ENCODE peak calls at places on chromosomes 2 and 18, in eight cellular contexts. One of them, this sample, is unnamed.

GRCh38 chr2:2571301-2572198 is 240.5 kb upstream of the MYT1L start:
- DNase-seq in fibroblast of villous mesenchyme: no peak
- DNase-seq in coronary artery: peak; percentile 65
- DNase-seq in endodermal cell: peak; percentile 40
- DNase-seq in colonic mucosa: no peak
- DNase-seq in fibroblast of pulmonary artery: no peak
- DNase-seq in neural progenitor cell: peak; percentile 26
- DNase-seq in left ventricle myocardium inferior: no peak
- DNase-seq in this sample: no peak

GRCh38 chr18:64710105-64710861 is 561.4 kb upstream of the LINC00305 start:
- DNase-seq in fibroblast of villous mesenchyme: no peak
- DNase-seq in coronary artery: no peak
- DNase-seq in endodermal cell: no peak
- DNase-seq in colonic mucosa: no peak
- DNase-seq in fibroblast of pulmonary artery: no peak
- DNase-seq in neural progenitor cell: no peak
- DNase-seq in left ventricle myocardium inferior: no peak
- DNase-seq in this sample: no peak

GRCh38 chr2:7430869-7431641 is 513.8 kb downstream of the RNF144A start:
- DNase-seq in fibroblast of villous mesenchyme: no peak
- DNase-seq in coronary artery: no peak
- DNase-seq in endodermal cell: peak; percentile 88
- DNase-seq in colonic mucosa: no peak
- DNase-seq in fibroblast of pulmonary artery: no peak
- DNase-seq in neural progenitor cell: peak; percentile 64
- DNase-seq in left ventricle myocardium inferior: peak; percentile 61
- DNase-seq in this sample: no peak

GRCh38 chr2:11621465-11621864 is 48.5 kb downstream of the NTSR2 start:
- DNase-seq in fibroblast of villous mesenchyme: no peak
- DNase-seq in coronary artery: no peak
- DNase-seq in endodermal cell: no peak
- DNase-seq in colonic mucosa: no peak
- DNase-seq in fibroblast of pulmonary artery: no peak
- DNase-seq in neural progenitor cell: no peak
- DNase-seq in left ventricle myocardium inferior: no peak
- DNase-seq in this sample: no peak

GRCh38 chr2:52571380-52572347 is 1195.9 kb upstream of the CHAC2 start:
- DNase-seq in fibroblast of villous mesenchyme: no peak
- DNase-seq in coronary artery: no peak
- DNase-seq in endodermal cell: no peak
- DNase-seq in colonic mucosa: no peak
- DNase-seq in fibroblast of pulmonary artery: no peak
- DNase-seq in neural progenitor cell: no peak
- DNase-seq in left ventricle myocardium inferior: no peak
- DNase-seq in this sample: no peak

GRCh38 chr2:223692227-223692947 is 90.2 kb upstream of the SCG2 start:
- DNase-seq in fibroblast of villous mesenchyme: peak; percentile 67
- DNase-seq in coronary artery: no peak
- DNase-seq in endodermal cell: peak; percentile 83
- DNase-seq in colonic mucosa: no peak
- DNase-seq in fibroblast of pulmonary artery: peak; percentile 78
- DNase-seq in neural progenitor cell: peak; percentile 69
- DNase-seq in left ventricle myocardium inferior: no peak
- DNase-seq in this sample: peak; percentile 75

GRCh38 chr18:14999085-14999975 is 251.4 kb downstream of the ANKRD30B start:
- DNase-seq in fibroblast of villous mesenchyme: no peak
- DNase-seq in coronary artery: no peak
- DNase-seq in endodermal cell: no peak
- DNase-seq in colonic mucosa: no peak
- DNase-seq in fibroblast of pulmonary artery: no peak
- DNase-seq in neural progenitor cell: no peak
- DNase-seq in left ventricle myocardium inferior: no peak
- DNase-seq in this sample: no peak

GRCh38 chr2:238883315-238884004 is 35.6 kb downstream of the TWIST2 start:
- DNase-seq in fibroblast of villous mesenchyme: peak; percentile 93
- DNase-seq in coronary artery: no peak
- DNase-seq in endodermal cell: no peak
- DNase-seq in colonic mucosa: no peak
- DNase-seq in fibroblast of pulmonary artery: peak; percentile 14
- DNase-seq in neural progenitor cell: no peak
- DNase-seq in left ventricle myocardium inferior: no peak
- DNase-seq in this sample: no peak

GRCh38 chr18:57581301-57581934 is 5.1 kb downstream of the FECH start:
- DNase-seq in fibroblast of villous mesenchyme: no peak
- DNase-seq in coronary artery: no peak
- DNase-seq in endodermal cell: no peak
- DNase-seq in colonic mucosa: no peak
- DNase-seq in fibroblast of pulmonary artery: no peak
- DNase-seq in neural progenitor cell: no peak
- DNase-seq in left ventricle myocardium inferior: no peak
- DNase-seq in this sample: no peak

GRCh38 chr18:3452750-3453539 is 3.0 kb downstream of the TGIF1 start:
- DNase-seq in fibroblast of villous mesenchyme: peak; percentile 56
- DNase-seq in coronary artery: no peak
- DNase-seq in endodermal cell: no peak
- DNase-seq in colonic mucosa: peak; percentile 34
- DNase-seq in fibroblast of pulmonary artery: no peak
- DNase-seq in neural progenitor cell: peak; percentile 19
- DNase-seq in left ventricle myocardium inferior: no peak
- DNase-seq in this sample: peak; percentile 34

GRCh38 chr2:3324404-3325281 is 53.0 kb downstream of the EIPR1 start:
- DNase-seq in fibroblast of villous mesenchyme: no peak
- DNase-seq in coronary artery: no peak
- DNase-seq in endodermal cell: no peak
- DNase-seq in colonic mucosa: no peak
- DNase-seq in fibroblast of pulmonary artery: no peak
- DNase-seq in neural progenitor cell: no peak
- DNase-seq in left ventricle myocardium inferior: no peak
- DNase-seq in this sample: no peak

GRCh38 chr2:144099746-144100438 is 420.0 kb downstream of the ZEB2 start:
- DNase-seq in fibroblast of villous mesenchyme: peak; percentile 66
- DNase-seq in coronary artery: no peak
- DNase-seq in endodermal cell: no peak
- DNase-seq in colonic mucosa: no peak
- DNase-seq in fibroblast of pulmonary artery: peak; percentile 70
- DNase-seq in neural progenitor cell: no peak
- DNase-seq in left ventricle myocardium inferior: no peak
- DNase-seq in this sample: peak; percentile 44

GRCh38 chr2:195830968-195831810 is 174.2 kb downstream of the SLC39A10 start:
- DNase-seq in fibroblast of villous mesenchyme: peak; percentile 49
- DNase-seq in coronary artery: no peak
- DNase-seq in endodermal cell: no peak
- DNase-seq in colonic mucosa: no peak
- DNase-seq in fibroblast of pulmonary artery: no peak
- DNase-seq in neural progenitor cell: peak; percentile 14
- DNase-seq in left ventricle myocardium inferior: no peak
- DNase-seq in this sample: no peak

GRCh38 chr2:207226671-207227061 is 60.9 kb upstream of the KLF7 start:
- DNase-seq in fibroblast of villous mesenchyme: no peak
- DNase-seq in coronary artery: no peak
- DNase-seq in endodermal cell: no peak
- DNase-seq in colonic mucosa: no peak
- DNase-seq in fibroblast of pulmonary artery: no peak
- DNase-seq in neural progenitor cell: no peak
- DNase-seq in left ventricle myocardium inferior: no peak
- DNase-seq in this sample: no peak

DNA sequence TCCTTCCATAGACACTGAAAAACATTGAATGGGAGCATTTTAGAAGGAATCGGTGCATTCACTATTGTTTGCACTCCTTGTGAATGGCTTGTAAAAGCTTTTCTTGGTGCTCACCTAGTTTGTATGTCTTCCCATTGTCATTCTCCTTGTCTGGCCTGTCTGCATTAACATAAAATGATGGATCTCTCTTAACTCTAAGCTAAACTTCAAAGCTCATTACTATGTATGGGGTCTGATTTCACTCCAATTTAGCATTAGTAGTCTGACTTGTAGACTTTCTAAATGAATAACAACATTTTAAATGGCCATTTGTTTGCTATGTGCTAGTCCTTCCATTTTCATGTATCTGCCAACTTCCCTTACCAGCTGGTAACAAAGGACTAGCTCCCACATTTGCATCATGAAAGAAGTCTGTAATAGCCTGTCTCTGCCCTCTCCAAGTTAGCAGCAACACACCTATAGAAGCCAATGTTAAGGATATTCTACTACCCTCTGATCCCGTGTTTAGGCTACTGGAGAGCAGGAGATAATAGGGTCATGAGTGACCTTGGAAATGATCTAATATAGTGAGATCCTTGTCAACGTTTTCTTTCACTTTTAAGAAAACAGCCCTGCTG is 324.1 kb upstream of the RGPD4 start:
- DNase-seq in fibroblast of villous mesenchyme: no peak
- DNase-seq in coronary artery: no peak
- DNase-seq in endodermal cell: no peak
- DNase-seq in colonic mucosa: no peak
- DNase-seq in fibroblast of pulmonary artery: no peak
- DNase-seq in neural progenitor cell: no peak
- DNase-seq in left ventricle myocardium inferior: no peak
- DNase-seq in this sample: no peak
- H3K4me3 ChIP-seq in fibroblast of villous mesenchyme: no peak overlapping the region
- H3K4me3 ChIP-seq in coronary artery: no peak overlapping the region
- H3K4me3 ChIP-seq in endodermal cell: no peak overlapping the region
- H3K4me3 ChIP-seq in colonic mucosa: no peak overlapping the region
- H3K4me3 ChIP-seq in fibroblast of pulmonary artery: no peak overlapping the region
- H3K4me3 ChIP-seq in neural progenitor cell: no peak overlapping the region
- H3K4me3 ChIP-seq in left ventricle myocardium inferior: no peak overlapping the region
- H3K4me3 ChIP-seq in this sample: no peak overlapping the region

DNA sequence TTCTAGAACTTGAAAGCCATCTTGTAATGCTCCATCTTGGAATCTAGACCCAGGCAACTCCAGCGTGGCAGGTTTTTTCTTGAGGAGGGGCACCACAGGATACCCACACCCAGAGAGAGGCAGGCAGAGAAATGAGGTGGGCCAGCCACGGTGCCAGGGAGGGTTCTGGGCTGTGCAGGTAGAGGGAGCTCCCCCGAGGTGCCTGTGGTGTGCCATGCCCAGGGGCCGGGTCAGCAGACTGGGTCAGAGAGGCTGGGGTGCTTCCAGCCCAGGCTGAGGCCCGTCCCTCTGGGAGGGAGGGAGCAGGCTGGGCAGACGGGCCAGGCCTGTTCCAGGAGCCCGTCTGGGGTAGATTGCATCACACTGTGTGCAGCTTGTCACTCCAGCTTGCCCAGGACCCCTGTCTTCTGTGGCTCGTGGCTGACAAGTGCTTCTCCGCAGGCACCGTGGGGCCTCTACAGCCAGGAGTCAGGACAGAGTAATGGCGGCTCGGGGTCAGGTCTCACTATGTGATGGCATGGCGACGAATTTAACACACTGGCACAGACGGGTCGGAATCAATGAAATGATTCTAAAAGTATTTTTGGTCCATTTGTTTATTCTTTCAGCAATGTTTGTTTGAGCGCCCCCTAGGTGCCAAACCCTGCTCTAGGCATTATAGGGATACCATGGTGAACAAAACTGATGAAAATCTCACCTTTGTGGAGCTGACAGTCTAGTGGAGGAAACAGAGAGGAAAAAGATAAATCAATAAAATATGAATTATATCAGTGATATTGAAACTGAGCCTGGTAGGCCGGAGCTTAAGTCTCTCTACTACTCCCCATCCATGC is 144.0 kb downstream of the ACOXL start:
- DNase-seq in fibroblast of villous mesenchyme: no peak
- DNase-seq in coronary artery: no peak
- DNase-seq in endodermal cell: peak; percentile 78
- DNase-seq in colonic mucosa: no peak
- DNase-seq in fibroblast of pulmonary artery: no peak
- DNase-seq in neural progenitor cell: no peak
- DNase-seq in left ventricle myocardium inferior: no peak
- DNase-seq in this sample: no peak
- TF ChIP-seq CTCF in fibroblast of villous mesenchyme: no peak
- TF ChIP-seq CTCF in coronary artery: no peak
- TF ChIP-seq CTCF in endodermal cell: peak; percentile 78
- TF ChIP-seq CTCF in colonic mucosa: no peak
- TF ChIP-seq CTCF in fibroblast of pulmonary artery: no peak
- TF ChIP-seq CTCF in neural progenitor cell: peak; percentile 56
- TF ChIP-seq CTCF in left ventricle myocardium inferior: no peak
- TF ChIP-seq CTCF in this sample: no peak

GRCh38 chr2:69789129-69789528 is 40.3 kb upstream of the GMCL1 start:
- DNase-seq in fibroblast of villous mesenchyme: peak; percentile 84
- DNase-seq in coronary artery: peak; percentile 78
- DNase-seq in endodermal cell: peak; percentile 65
- DNase-seq in colonic mucosa: no peak
- DNase-seq in fibroblast of pulmonary artery: peak; percentile 83
- DNase-seq in neural progenitor cell: no peak
- DNase-seq in left ventricle myocardium inferior: no peak
- DNase-seq in this sample: peak; percentile 93
- H3K4me3 ChIP-seq in fibroblast of villous mesenchyme: no peak overlapping the region
- H3K4me3 ChIP-seq in coronary artery: no peak overlapping the region
- H3K4me3 ChIP-seq in endodermal cell: no peak overlapping the region
- H3K4me3 ChIP-seq in colonic mucosa: no peak overlapping the region
- H3K4me3 ChIP-seq in fibroblast of pulmonary artery: no peak overlapping the region
- H3K4me3 ChIP-seq in neural progenitor cell: no peak overlapping the region
- H3K4me3 ChIP-seq in left ventricle myocardium inferior: no peak overlapping the region
- H3K4me3 ChIP-seq in this sample: no peak overlapping the region

GRCh38 chr2:101870444-101870843 is 121.3 kb upstream of the IL1R2 start:
- DNase-seq in fibroblast of villous mesenchyme: no peak
- DNase-seq in coronary artery: no peak
- DNase-seq in endodermal cell: no peak
- DNase-seq in colonic mucosa: no peak
- DNase-seq in fibroblast of pulmonary artery: no peak
- DNase-seq in neural progenitor cell: no peak
- DNase-seq in left ventricle myocardium inferior: no peak
- DNase-seq in this sample: no peak

GRCh38 chr2:101871480-101871879 is 120.3 kb upstream of the IL1R2 start:
- DNase-seq in fibroblast of villous mesenchyme: no peak
- DNase-seq in coronary artery: no peak
- DNase-seq in endodermal cell: no peak
- DNase-seq in colonic mucosa: no peak
- DNase-seq in fibroblast of pulmonary artery: no peak
- DNase-seq in neural progenitor cell: no peak
- DNase-seq in left ventricle myocardium inferior: no peak
- DNase-seq in this sample: no peak

GRCh38 chr2:101872480-101872879 is 119.3 kb upstream of the IL1R2 start:
- DNase-seq in fibroblast of villous mesenchyme: no peak
- DNase-seq in coronary artery: no peak
- DNase-seq in endodermal cell: no peak
- DNase-seq in colonic mucosa: no peak
- DNase-seq in fibroblast of pulmonary artery: no peak
- DNase-seq in neural progenitor cell: no peak
- DNase-seq in left ventricle myocardium inferior: no peak
- DNase-seq in this sample: no peak

GRCh38 chr2:101874069-101874468 is 117.7 kb upstream of the IL1R2 start:
- DNase-seq in fibroblast of villous mesenchyme: no peak
- DNase-seq in coronary artery: no peak
- DNase-seq in endodermal cell: no peak
- DNase-seq in colonic mucosa: no peak
- DNase-seq in fibroblast of pulmonary artery: no peak
- DNase-seq in neural progenitor cell: no peak
- DNase-seq in left ventricle myocardium inferior: no peak
- DNase-seq in this sample: no peak

DNA sequence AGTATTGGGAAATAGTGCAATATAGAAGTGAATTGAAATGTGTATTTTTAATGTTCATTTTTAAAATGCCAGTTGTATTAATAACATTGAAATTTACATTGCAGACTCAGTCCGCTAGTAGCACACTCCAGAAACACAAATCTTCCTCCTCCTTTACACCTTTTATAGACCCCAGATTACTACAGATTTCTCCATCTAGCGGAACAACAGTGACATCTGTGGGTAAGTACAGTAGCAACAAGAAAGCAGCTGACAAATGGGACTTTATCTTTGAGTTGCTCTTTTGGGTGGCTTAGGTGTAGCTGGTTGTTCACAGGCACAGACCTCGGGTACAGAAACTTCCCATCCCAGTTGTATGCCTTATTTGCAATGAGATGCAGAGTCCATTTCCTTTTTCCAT is 118.2 kb upstream of the IL1R2 start:
- DNase-seq in fibroblast of villous mesenchyme: peak; percentile 18
- DNase-seq in coronary artery: no peak
- DNase-seq in endodermal cell: no peak
- DNase-seq in colonic mucosa: no peak
- DNase-seq in fibroblast of pulmonary artery: peak; percentile 24
- DNase-seq in neural progenitor cell: no peak
- DNase-seq in left ventricle myocardium inferior: no peak
- DNase-seq in this sample: no peak
- TF ChIP-seq CTCF in fibroblast of villous mesenchyme: peak; percentile 7
- TF ChIP-seq CTCF in coronary artery: no peak
- TF ChIP-seq CTCF in endodermal cell: peak; percentile 62
- TF ChIP-seq CTCF in colonic mucosa: no peak
- TF ChIP-seq CTCF in fibroblast of pulmonary artery: peak; percentile 14
- TF ChIP-seq CTCF in neural progenitor cell: peak; percentile 25
- TF ChIP-seq CTCF in left ventricle myocardium inferior: peak; percentile 29
- TF ChIP-seq CTCF in this sample: no peak

This sample was measured in cardiac fibroblast.